ENCODE peak calls at places on chromosomes 4 and X, in eight cellular contexts. One of them, this sample, is unnamed.

GRCh38 chr4:1777822-1778641 is 15.1 kb upstream of the FGFR3 start:
- DNase-seq in Peyer's patch: no peak
- DNase-seq in bronchial epithelial cell: peak; percentile 49
- DNase-seq in A549: peak; percentile 49
- DNase-seq in heart right ventricle: no peak
- DNase-seq in astrocyte of the spinal cord: peak; percentile 5
- DNase-seq in endodermal cell: peak; percentile 95
- DNase-seq in fibroblast of lung: peak; percentile 39
- DNase-seq in this sample: peak; percentile 86

GRCh38 chr4:36237366-36238353 is 6.7 kb downstream of the ARAP2 start:
- DNase-seq in Peyer's patch: no peak
- DNase-seq in bronchial epithelial cell: no peak
- DNase-seq in A549: no peak
- DNase-seq in heart right ventricle: no peak
- DNase-seq in astrocyte of the spinal cord: no peak
- DNase-seq in endodermal cell: no peak
- DNase-seq in fibroblast of lung: no peak
- DNase-seq in this sample: no peak

GRCh38 chr4:76301068-76301774 is 5.3 kb upstream of the STBD1 start:
- DNase-seq in Peyer's patch: no peak
- DNase-seq in bronchial epithelial cell: peak; percentile 94
- DNase-seq in A549: peak; percentile 43
- DNase-seq in heart right ventricle: no peak
- DNase-seq in astrocyte of the spinal cord: peak; percentile 90
- DNase-seq in endodermal cell: no peak
- DNase-seq in fibroblast of lung: peak; percentile 91
- DNase-seq in this sample: peak; percentile 43

GRCh38 chr4:127685292-127685691 is 44.9 kb upstream of the SLC25A31 start:
- DNase-seq in Peyer's patch: no peak
- DNase-seq in bronchial epithelial cell: peak; percentile 76
- DNase-seq in A549: no peak
- DNase-seq in heart right ventricle: no peak
- DNase-seq in astrocyte of the spinal cord: peak; percentile 23
- DNase-seq in endodermal cell: no peak
- DNase-seq in fibroblast of lung: peak; percentile 61
- DNase-seq in this sample: peak; percentile 74

GRCh38 chrX:149060921-149061320 is 444.2 kb downstream of the IDS start:
- DNase-seq in Peyer's patch: no peak
- DNase-seq in bronchial epithelial cell: peak; percentile 7
- DNase-seq in A549: no peak
- DNase-seq in heart right ventricle: no peak
- DNase-seq in astrocyte of the spinal cord: peak; percentile 88
- DNase-seq in endodermal cell: no peak
- DNase-seq in fibroblast of lung: peak; percentile 88
- DNase-seq in this sample: no peak

GRCh38 chrX:8724176-8724757 is 7.7 kb downstream of the ANOS1 start:
- DNase-seq in Peyer's patch: no peak
- DNase-seq in bronchial epithelial cell: no peak
- DNase-seq in A549: peak; percentile 11
- DNase-seq in heart right ventricle: no peak
- DNase-seq in astrocyte of the spinal cord: no peak
- DNase-seq in endodermal cell: peak; percentile 85
- DNase-seq in fibroblast of lung: no peak
- DNase-seq in this sample: no peak

GRCh38 chr4:111802191-111802590 is 343.1 kb upstream of the FAM241A start:
- DNase-seq in Peyer's patch: no peak
- DNase-seq in bronchial epithelial cell: peak; percentile 33
- DNase-seq in A549: no peak
- DNase-seq in heart right ventricle: no peak
- DNase-seq in astrocyte of the spinal cord: no peak
- DNase-seq in endodermal cell: no peak
- DNase-seq in fibroblast of lung: no peak
- DNase-seq in this sample: no peak

GRCh38 chrX:18873189-18873791 is 110.6 kb downstream of the PHKA2 start:
- DNase-seq in Peyer's patch: no peak
- DNase-seq in bronchial epithelial cell: peak; percentile 56
- DNase-seq in A549: peak; percentile 15
- DNase-seq in heart right ventricle: no peak
- DNase-seq in astrocyte of the spinal cord: peak; percentile 78
- DNase-seq in endodermal cell: no peak
- DNase-seq in fibroblast of lung: peak; percentile 76
- DNase-seq in this sample: no peak

GRCh38 chr4:107950746-107951540 is 19.6 kb downstream of the CYP2U1 start:
- DNase-seq in Peyer's patch: no peak
- DNase-seq in bronchial epithelial cell: peak; percentile 29
- DNase-seq in A549: no peak
- DNase-seq in heart right ventricle: no peak
- DNase-seq in astrocyte of the spinal cord: no peak
- DNase-seq in endodermal cell: no peak
- DNase-seq in fibroblast of lung: peak; percentile 27
- DNase-seq in this sample: no peak

GRCh38 chrX:68669094-68669830 is 21.8 kb downstream of the STARD8 start:
- DNase-seq in Peyer's patch: no peak
- DNase-seq in bronchial epithelial cell: no peak
- DNase-seq in A549: no peak
- DNase-seq in heart right ventricle: no peak
- DNase-seq in astrocyte of the spinal cord: peak; percentile 53
- DNase-seq in endodermal cell: peak; percentile 74
- DNase-seq in fibroblast of lung: peak; percentile 55
- DNase-seq in this sample: no peak

GRCh38 chr4:48380583-48381167 is 39.3 kb downstream of the SLAIN2 start:
- DNase-seq in Peyer's patch: no peak
- DNase-seq in bronchial epithelial cell: peak; percentile 81
- DNase-seq in A549: no peak
- DNase-seq in heart right ventricle: no peak
- DNase-seq in astrocyte of the spinal cord: no peak
- DNase-seq in endodermal cell: no peak
- DNase-seq in fibroblast of lung: no peak
- DNase-seq in this sample: no peak

GRCh38 chr4:140691369-140691768 is 64.8 kb downstream of the TBC1D9 start:
- DNase-seq in Peyer's patch: no peak
- DNase-seq in bronchial epithelial cell: peak; percentile 63
- DNase-seq in A549: no peak
- DNase-seq in heart right ventricle: no peak
- DNase-seq in astrocyte of the spinal cord: peak; percentile 44
- DNase-seq in endodermal cell: no peak
- DNase-seq in fibroblast of lung: peak; percentile 30
- DNase-seq in this sample: peak; percentile 46

GRCh38 chr4:143667461-143667860 is 33.0 kb downstream of the FREM3 start:
- DNase-seq in Peyer's patch: no peak
- DNase-seq in bronchial epithelial cell: no peak
- DNase-seq in A549: no peak
- DNase-seq in heart right ventricle: peak; percentile 77
- DNase-seq in astrocyte of the spinal cord: peak; percentile 19
- DNase-seq in endodermal cell: no peak
- DNase-seq in fibroblast of lung: peak; percentile 82
- DNase-seq in this sample: no peak

DNA sequence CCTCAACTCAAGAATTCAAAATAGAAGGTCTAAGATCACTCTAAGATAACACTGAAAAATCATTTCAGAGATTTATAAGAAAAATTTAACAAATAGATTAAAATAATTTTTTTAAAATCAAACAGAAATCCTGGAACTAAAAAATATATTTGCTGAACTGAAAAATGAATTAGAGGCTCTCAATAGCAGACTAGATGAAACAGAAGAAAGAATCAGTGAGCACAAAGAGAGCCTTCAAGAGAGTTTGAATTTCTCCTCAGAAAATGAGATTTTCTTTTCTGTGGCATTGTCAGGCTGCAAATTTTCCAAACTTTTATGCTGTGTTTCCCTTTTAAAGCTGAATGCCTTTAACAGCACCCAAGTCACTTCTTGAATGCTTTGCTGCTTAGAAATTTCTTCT is 335.0 kb upstream of the SLC7A11 start:
- DNase-seq in Peyer's patch: no peak
- DNase-seq in bronchial epithelial cell: no peak
- DNase-seq in A549: no peak
- DNase-seq in heart right ventricle: no peak
- DNase-seq in astrocyte of the spinal cord: no peak
- DNase-seq in endodermal cell: no peak
- DNase-seq in fibroblast of lung: no peak
- DNase-seq in this sample: no peak
- TF ChIP-seq CTCF in Peyer's patch: no peak
- TF ChIP-seq CTCF in bronchial epithelial cell: no peak
- TF ChIP-seq CTCF in A549: no peak
- TF ChIP-seq CTCF in heart right ventricle: no peak
- TF ChIP-seq CTCF in astrocyte of the spinal cord: no peak
- TF ChIP-seq CTCF in endodermal cell: no peak
- TF ChIP-seq CTCF in fibroblast of lung: no peak
- TF ChIP-seq CTCF in this sample: no peak

GRCh38 chr4:38174811-38175210 is 214.6 kb downstream of the PTTG2 start:
- DNase-seq in Peyer's patch: no peak
- DNase-seq in bronchial epithelial cell: no peak
- DNase-seq in A549: no peak
- DNase-seq in heart right ventricle: peak; percentile 28
- DNase-seq in astrocyte of the spinal cord: peak; percentile 24
- DNase-seq in endodermal cell: no peak
- DNase-seq in fibroblast of lung: peak; percentile 39
- DNase-seq in this sample: no peak

GRCh38 chr4:38177792-38178665 is 217.8 kb downstream of the PTTG2 start:
- DNase-seq in Peyer's patch: peak; percentile 81
- DNase-seq in bronchial epithelial cell: no peak
- DNase-seq in A549: no peak
- DNase-seq in heart right ventricle: peak; percentile 48
- DNase-seq in astrocyte of the spinal cord: no peak
- DNase-seq in endodermal cell: no peak
- DNase-seq in fibroblast of lung: no peak
- DNase-seq in this sample: no peak

GRCh38 chr4:38179690-38180299 is 219.6 kb downstream of the PTTG2 start:
- DNase-seq in Peyer's patch: peak; percentile 79
- DNase-seq in bronchial epithelial cell: peak; percentile 74
- DNase-seq in A549: no peak
- DNase-seq in heart right ventricle: peak; percentile 71
- DNase-seq in astrocyte of the spinal cord: peak; percentile 77
- DNase-seq in endodermal cell: peak; percentile 92
- DNase-seq in fibroblast of lung: peak; percentile 85
- DNase-seq in this sample: peak; percentile 82

GRCh38 chr4:38178666-38178995 is 218.4 kb downstream of the PTTG2 start:
- DNase-seq in Peyer's patch: no peak
- DNase-seq in bronchial epithelial cell: no peak
- DNase-seq in A549: no peak
- DNase-seq in heart right ventricle: no peak
- DNase-seq in astrocyte of the spinal cord: no peak
- DNase-seq in endodermal cell: no peak
- DNase-seq in fibroblast of lung: no peak
- DNase-seq in this sample: no peak

GRCh38 chr4:38177035-38177791 is 217.0 kb downstream of the PTTG2 start:
- DNase-seq in Peyer's patch: no peak
- DNase-seq in bronchial epithelial cell: peak; percentile 46
- DNase-seq in A549: no peak
- DNase-seq in heart right ventricle: peak; percentile 36
- DNase-seq in astrocyte of the spinal cord: peak; percentile 67
- DNase-seq in endodermal cell: no peak
- DNase-seq in fibroblast of lung: peak; percentile 46
- DNase-seq in this sample: no peak
- TF ChIP-seq CTCF in Peyer's patch: no peak
- TF ChIP-seq CTCF in bronchial epithelial cell: no peak
- TF ChIP-seq CTCF in A549: no peak
- TF ChIP-seq CTCF in heart right ventricle: no peak
- TF ChIP-seq CTCF in astrocyte of the spinal cord: no peak
- TF ChIP-seq CTCF in endodermal cell: no peak
- TF ChIP-seq CTCF in fibroblast of lung: no peak
- TF ChIP-seq CTCF in this sample: no peak

DNA sequence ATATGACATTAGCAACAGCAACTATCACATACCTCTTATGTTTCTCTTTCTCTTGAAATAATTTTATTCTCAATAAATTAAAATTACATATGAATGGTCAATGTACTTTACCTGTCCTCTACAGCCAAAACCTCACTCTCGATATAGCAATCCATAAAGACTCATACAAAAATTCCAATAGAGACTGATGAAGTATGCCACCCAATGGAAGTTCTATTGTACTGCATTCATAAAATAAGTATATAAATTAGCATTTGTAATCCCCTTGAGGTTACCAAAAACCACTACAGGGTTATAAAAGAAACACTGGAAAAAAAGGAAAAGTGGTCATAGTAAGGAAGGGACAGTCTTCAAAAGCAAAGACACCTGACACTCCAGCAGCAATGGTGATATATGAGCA is 32.8 kb downstream of the CLDN2 start:
- DNase-seq in Peyer's patch: no peak
- DNase-seq in bronchial epithelial cell: peak; percentile 28
- DNase-seq in A549: no peak
- DNase-seq in heart right ventricle: no peak
- DNase-seq in astrocyte of the spinal cord: peak; percentile 35
- DNase-seq in endodermal cell: no peak
- DNase-seq in fibroblast of lung: peak; percentile 6
- DNase-seq in this sample: no peak
- TF ChIP-seq CTCF in Peyer's patch: peak; percentile 54
- TF ChIP-seq CTCF in bronchial epithelial cell: peak; percentile 11
- TF ChIP-seq CTCF in A549: peak; percentile 60
- TF ChIP-seq CTCF in heart right ventricle: peak; percentile 50
- TF ChIP-seq CTCF in astrocyte of the spinal cord: peak; percentile 40
- TF ChIP-seq CTCF in endodermal cell: peak; percentile 63
- TF ChIP-seq CTCF in fibroblast of lung: peak; percentile 40
- TF ChIP-seq CTCF in this sample: peak; percentile 74

GRCh38 chr4:86060341-86060740 is 299.5 kb downstream of the MAPK10 start:
- DNase-seq in Peyer's patch: no peak
- DNase-seq in bronchial epithelial cell: no peak
- DNase-seq in A549: no peak
- DNase-seq in heart right ventricle: no peak
- DNase-seq in astrocyte of the spinal cord: no peak
- DNase-seq in endodermal cell: no peak
- DNase-seq in fibroblast of lung: no peak
- DNase-seq in this sample: no peak

GRCh38 chr4:86058621-86059020 is 301.2 kb downstream of the MAPK10 start:
- DNase-seq in Peyer's patch: no peak
- DNase-seq in bronchial epithelial cell: no peak
- DNase-seq in A549: no peak
- DNase-seq in heart right ventricle: no peak
- DNase-seq in astrocyte of the spinal cord: no peak
- DNase-seq in endodermal cell: no peak
- DNase-seq in fibroblast of lung: no peak
- DNase-seq in this sample: no peak

GRCh38 chr4:86055898-86056297 is 304.0 kb downstream of the MAPK10 start:
- DNase-seq in Peyer's patch: no peak
- DNase-seq in bronchial epithelial cell: peak; percentile 84
- DNase-seq in A549: peak; percentile 0
- DNase-seq in heart right ventricle: no peak
- DNase-seq in astrocyte of the spinal cord: peak; percentile 24
- DNase-seq in endodermal cell: no peak
- DNase-seq in fibroblast of lung: peak; percentile 45
- DNase-seq in this sample: no peak

GRCh38 chr4:86050516-86050915 is 309.3 kb downstream of the MAPK10 start:
- DNase-seq in Peyer's patch: no peak
- DNase-seq in bronchial epithelial cell: peak; percentile 78
- DNase-seq in A549: no peak
- DNase-seq in heart right ventricle: no peak
- DNase-seq in astrocyte of the spinal cord: no peak
- DNase-seq in endodermal cell: no peak
- DNase-seq in fibroblast of lung: peak; percentile 25
- DNase-seq in this sample: no peak

DNA sequence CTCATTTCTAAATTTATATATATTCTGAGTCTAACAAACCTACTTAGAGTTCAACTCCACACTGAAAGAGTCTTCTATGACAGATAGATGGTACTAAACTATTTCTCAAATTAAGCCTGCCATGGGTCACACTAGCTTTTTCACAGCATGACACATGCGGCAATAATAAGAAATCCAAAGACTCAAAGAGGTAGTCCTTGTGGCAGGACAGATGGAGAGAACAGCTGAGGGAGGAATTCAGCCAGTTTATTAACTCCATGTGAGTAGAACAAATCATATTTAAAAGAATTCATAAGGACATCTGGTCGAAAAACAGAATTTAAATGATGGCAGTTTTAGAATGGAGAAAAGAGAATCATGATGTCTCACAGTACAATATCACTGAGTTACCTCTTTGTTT is 305.2 kb downstream of the MAPK10 start:
- DNase-seq in Peyer's patch: no peak
- DNase-seq in bronchial epithelial cell: no peak
- DNase-seq in A549: no peak
- DNase-seq in heart right ventricle: no peak
- DNase-seq in astrocyte of the spinal cord: no peak
- DNase-seq in endodermal cell: no peak
- DNase-seq in fibroblast of lung: no peak
- DNase-seq in this sample: no peak
- TF ChIP-seq CTCF in Peyer's patch: no peak
- TF ChIP-seq CTCF in bronchial epithelial cell: no peak
- TF ChIP-seq CTCF in A549: no peak
- TF ChIP-seq CTCF in heart right ventricle: no peak
- TF ChIP-seq CTCF in astrocyte of the spinal cord: no peak
- TF ChIP-seq CTCF in endodermal cell: no peak
- TF ChIP-seq CTCF in fibroblast of lung: no peak
- TF ChIP-seq CTCF in this sample: no peak

This sample was measured in PC-9.